ENCODE peak calls at places on chromosomes 3 and 15, in nine cellular contexts. One of them, this sample, is unnamed.

GRCh38 chr15:65411470-65412071 is 11.2 kb downstream of the IGDCC4 start:
- DNase-seq in psoas muscle: no peak
- DNase-seq in GM18507: no peak
- DNase-seq in activated T-cell treated with anti-CD3 and anti-CD28 coated beads for 48 hours: no peak
- DNase-seq in head of caudate nucleus: no peak
- DNase-seq in HFF-Myc: no peak
- DNase-seq in T-cell: no peak
- DNase-seq in KBM-7: no peak
- DNase-seq in Jurkat, Clone E6-1: no peak
- DNase-seq in this sample: no peak

GRCh38 chr15:85768595-85769168 is 26.0 kb downstream of the KLHL25 start:
- DNase-seq in T-cell: no peak
- DNase-seq in psoas muscle: no peak
- DNase-seq in HFF-Myc: no peak
- DNase-seq in head of caudate nucleus: no peak
- DNase-seq in Jurkat, Clone E6-1: no peak
- DNase-seq in KBM-7: no peak
- DNase-seq in activated T-cell treated with anti-CD3 and anti-CD28 coated beads for 48 hours: no peak
- DNase-seq in GM18507: no peak
- DNase-seq in this sample: no peak

GRCh38 chr3:129624347-129625070 is 18.0 kb upstream of the PLXND1 start:
- DNase-seq in T-cell: no peak
- DNase-seq in head of caudate nucleus: peak
- DNase-seq in Jurkat, Clone E6-1: no peak
- DNase-seq in psoas muscle: no peak
- DNase-seq in KBM-7: peak
- DNase-seq in activated T-cell treated with anti-CD3 and anti-CD28 coated beads for 48 hours: no peak
- DNase-seq in GM18507: no peak
- DNase-seq in HFF-Myc: no peak
- DNase-seq in this sample: no peak

GRCh38 chr15:85564686-85565085 is 184.3 kb downstream of the AKAP13 start:
- DNase-seq in psoas muscle: no peak
- DNase-seq in T-cell: no peak
- DNase-seq in HFF-Myc: no peak
- DNase-seq in head of caudate nucleus: no peak
- DNase-seq in KBM-7: no peak
- DNase-seq in Jurkat, Clone E6-1: no peak
- DNase-seq in GM18507: no peak
- DNase-seq in activated T-cell treated with anti-CD3 and anti-CD28 coated beads for 48 hours: no peak
- DNase-seq in this sample: no peak

GRCh38 chr15:55356985-55357585 is 38.1 kb downstream of the PIGB start:
- DNase-seq in Jurkat, Clone E6-1: no peak
- DNase-seq in GM18507: no peak
- DNase-seq in psoas muscle: no peak
- DNase-seq in activated T-cell treated with anti-CD3 and anti-CD28 coated beads for 48 hours: no peak
- DNase-seq in KBM-7: no peak
- DNase-seq in T-cell: no peak
- DNase-seq in HFF-Myc: no peak
- DNase-seq in head of caudate nucleus: no peak
- DNase-seq in this sample: no peak

GRCh38 chr3:10602769-10603768 is 97.7 kb upstream of the ATP2B2 start:
- DNase-seq in activated T-cell treated with anti-CD3 and anti-CD28 coated beads for 48 hours: peak
- DNase-seq in psoas muscle: no peak
- DNase-seq in HFF-Myc: no peak
- DNase-seq in KBM-7: no peak
- DNase-seq in Jurkat, Clone E6-1: peak
- DNase-seq in T-cell: peak
- DNase-seq in head of caudate nucleus: peak
- DNase-seq in GM18507: no peak
- DNase-seq in this sample: peak

GRCh38 chr3:49013738-49014660 is 4.4 kb downstream of the DALRD3 start:
- DNase-seq in activated T-cell treated with anti-CD3 and anti-CD28 coated beads for 48 hours: peak
- DNase-seq in KBM-7: peak
- DNase-seq in head of caudate nucleus: no peak
- DNase-seq in GM18507: no peak
- DNase-seq in psoas muscle: no peak
- DNase-seq in HFF-Myc: no peak
- DNase-seq in T-cell: peak
- DNase-seq in Jurkat, Clone E6-1: no peak
- DNase-seq in this sample: peak

GRCh38 chr3:187256217-187256616 is 35.3 kb downstream of the MASP1 start:
- DNase-seq in GM18507: no peak
- DNase-seq in KBM-7: no peak
- DNase-seq in Jurkat, Clone E6-1: no peak
- DNase-seq in HFF-Myc: no peak
- DNase-seq in activated T-cell treated with anti-CD3 and anti-CD28 coated beads for 48 hours: no peak
- DNase-seq in psoas muscle: no peak
- DNase-seq in head of caudate nucleus: no peak
- DNase-seq in T-cell: no peak
- DNase-seq in this sample: no peak

GRCh38 chr15:85785887-85786777 is 8.6 kb downstream of the KLHL25 start:
- DNase-seq in psoas muscle: peak
- DNase-seq in GM18507: no peak
- DNase-seq in HFF-Myc: no peak
- DNase-seq in activated T-cell treated with anti-CD3 and anti-CD28 coated beads for 48 hours: no peak
- DNase-seq in head of caudate nucleus: peak
- DNase-seq in KBM-7: no peak
- DNase-seq in Jurkat, Clone E6-1: no peak
- DNase-seq in T-cell: no peak
- DNase-seq in this sample: no peak

GRCh38 chr3:137792633-137793271 is 28.6 kb downstream of the SOX14 start:
- DNase-seq in KBM-7: peak
- DNase-seq in head of caudate nucleus: peak
- DNase-seq in Jurkat, Clone E6-1: peak
- DNase-seq in psoas muscle: no peak
- DNase-seq in GM18507: no peak
- DNase-seq in T-cell: no peak
- DNase-seq in HFF-Myc: peak
- DNase-seq in activated T-cell treated with anti-CD3 and anti-CD28 coated beads for 48 hours: no peak
- DNase-seq in this sample: no peak

GRCh38 chr3:69197922-69198540 is 75.6 kb upstream of the LMOD3 start:
- DNase-seq in activated T-cell treated with anti-CD3 and anti-CD28 coated beads for 48 hours: peak
- DNase-seq in GM18507: no peak
- DNase-seq in psoas muscle: no peak
- DNase-seq in Jurkat, Clone E6-1: peak
- DNase-seq in HFF-Myc: no peak
- DNase-seq in KBM-7: no peak
- DNase-seq in head of caudate nucleus: no peak
- DNase-seq in T-cell: peak
- DNase-seq in this sample: peak

GRCh38 chr3:4493931-4494806 is 1.0 kb downstream of the ITPR1 start:
- DNase-seq in KBM-7: peak
- DNase-seq in HFF-Myc: no peak
- DNase-seq in Jurkat, Clone E6-1: no peak
- DNase-seq in activated T-cell treated with anti-CD3 and anti-CD28 coated beads for 48 hours: no peak
- DNase-seq in T-cell: no peak
- DNase-seq in GM18507: no peak
- DNase-seq in psoas muscle: no peak
- DNase-seq in head of caudate nucleus: peak
- DNase-seq in this sample: no peak

GRCh38 chr15:79853492-79854328 is 43.1 kb downstream of the MTHFS start:
- DNase-seq in T-cell: peak
- DNase-seq in psoas muscle: peak
- DNase-seq in HFF-Myc: peak
- DNase-seq in head of caudate nucleus: peak
- DNase-seq in KBM-7: peak
- DNase-seq in Jurkat, Clone E6-1: peak
- DNase-seq in activated T-cell treated with anti-CD3 and anti-CD28 coated beads for 48 hours: peak
- DNase-seq in GM18507: peak
- DNase-seq in this sample: peak

GRCh38 chr3:35224571-35225280 is 414.6 kb upstream of the ARPP21 start:
- DNase-seq in GM18507: no peak
- DNase-seq in activated T-cell treated with anti-CD3 and anti-CD28 coated beads for 48 hours: no peak
- DNase-seq in Jurkat, Clone E6-1: no peak
- DNase-seq in head of caudate nucleus: no peak
- DNase-seq in psoas muscle: no peak
- DNase-seq in T-cell: no peak
- DNase-seq in HFF-Myc: no peak
- DNase-seq in KBM-7: no peak
- DNase-seq in this sample: no peak

GRCh38 chr3:150922611-150923010 is 17.4 kb upstream of the MINDY4B start:
- DNase-seq in T-cell: no peak
- DNase-seq in HFF-Myc: no peak
- DNase-seq in Jurkat, Clone E6-1: no peak
- DNase-seq in KBM-7: no peak
- DNase-seq in head of caudate nucleus: no peak
- DNase-seq in psoas muscle: no peak
- DNase-seq in GM18507: no peak
- DNase-seq in activated T-cell treated with anti-CD3 and anti-CD28 coated beads for 48 hours: no peak
- DNase-seq in this sample: no peak

GRCh38 chr15:55588070-55588817 is at the start of gene PYGO1:
- DNase-seq in HFF-Myc: no peak
- DNase-seq in KBM-7: peak
- DNase-seq in T-cell: no peak
- DNase-seq in GM18507: no peak
- DNase-seq in Jurkat, Clone E6-1: no peak
- DNase-seq in head of caudate nucleus: peak
- DNase-seq in activated T-cell treated with anti-CD3 and anti-CD28 coated beads for 48 hours: peak
- DNase-seq in psoas muscle: peak
- DNase-seq in this sample: no peak